ENCODE peak calls at places on chromosome 4, in nine cellular contexts. One of them, this sample, is unnamed.

GRCh38 chr4:138367942-138368341 is 125.8 kb upstream of the SLC7A11 start:
- DNase-seq in PC-3: no peak
- DNase-seq in astrocyte of the spinal cord: no peak
- DNase-seq in HL-60: no peak
- DNase-seq in right lobe of liver: no peak
- DNase-seq in NB4: no peak
- DNase-seq in upper lobe of left lung: no peak
- DNase-seq in GM23338: no peak
- DNase-seq in kidney epithelial cell: no peak
- DNase-seq in this sample: no peak

GRCh38 chr4:158825443-158826036 is 56.7 kb downstream of the FNIP2 start:
- DNase-seq in NB4: no peak
- DNase-seq in right lobe of liver: no peak
- DNase-seq in HL-60: no peak
- DNase-seq in GM23338: no peak
- DNase-seq in kidney epithelial cell: no peak
- DNase-seq in upper lobe of left lung: no peak
- DNase-seq in PC-3: no peak
- DNase-seq in astrocyte of the spinal cord: no peak
- DNase-seq in this sample: no peak

GRCh38 chr4:112416464-112416863 is 99.5 kb downstream of the NEUROG2 start:
- DNase-seq in HL-60: no peak
- DNase-seq in NB4: no peak
- DNase-seq in kidney epithelial cell: no peak
- DNase-seq in upper lobe of left lung: no peak
- DNase-seq in PC-3: peak
- DNase-seq in astrocyte of the spinal cord: no peak
- DNase-seq in GM23338: no peak
- DNase-seq in right lobe of liver: no peak
- DNase-seq in this sample: no peak

GRCh38 chr4:121155893-121156292 is 8.2 kb downstream of the TNIP3 start:
- DNase-seq in upper lobe of left lung: no peak
- DNase-seq in kidney epithelial cell: peak
- DNase-seq in GM23338: no peak
- DNase-seq in NB4: peak
- DNase-seq in right lobe of liver: no peak
- DNase-seq in astrocyte of the spinal cord: peak
- DNase-seq in PC-3: peak
- DNase-seq in HL-60: no peak
- DNase-seq in this sample: no peak

GRCh38 chr4:148164529-148164928 is 277.7 kb downstream of the NR3C2 start:
- DNase-seq in HL-60: no peak
- DNase-seq in PC-3: no peak
- DNase-seq in upper lobe of left lung: no peak
- DNase-seq in kidney epithelial cell: no peak
- DNase-seq in NB4: no peak
- DNase-seq in astrocyte of the spinal cord: no peak
- DNase-seq in GM23338: no peak
- DNase-seq in right lobe of liver: no peak
- DNase-seq in this sample: no peak

GRCh38 chr4:1554246-1554875 is 129.8 kb downstream of the FAM53A start:
- DNase-seq in NB4: no peak
- DNase-seq in HL-60: no peak
- DNase-seq in right lobe of liver: no peak
- DNase-seq in kidney epithelial cell: no peak
- DNase-seq in PC-3: no peak
- DNase-seq in upper lobe of left lung: peak
- DNase-seq in astrocyte of the spinal cord: no peak
- DNase-seq in GM23338: no peak
- DNase-seq in this sample: no peak

GRCh38 chr4:20078644-20079043 is 173.1 kb upstream of the SLIT2 start:
- DNase-seq in astrocyte of the spinal cord: no peak
- DNase-seq in GM23338: peak
- DNase-seq in PC-3: no peak
- DNase-seq in upper lobe of left lung: no peak
- DNase-seq in NB4: no peak
- DNase-seq in kidney epithelial cell: no peak
- DNase-seq in HL-60: no peak
- DNase-seq in right lobe of liver: no peak
- DNase-seq in this sample: no peak

GRCh38 chr4:106297636-106298035 is 18.4 kb downstream of the TBCK start:
- DNase-seq in NB4: no peak
- DNase-seq in HL-60: no peak
- DNase-seq in right lobe of liver: no peak
- DNase-seq in kidney epithelial cell: no peak
- DNase-seq in astrocyte of the spinal cord: no peak
- DNase-seq in GM23338: no peak
- DNase-seq in upper lobe of left lung: no peak
- DNase-seq in PC-3: no peak
- DNase-seq in this sample: no peak

GRCh38 chr4:1201851-1202525 is 29.6 kb upstream of the SPON2 start:
- DNase-seq in astrocyte of the spinal cord: peak
- DNase-seq in PC-3: no peak
- DNase-seq in GM23338: no peak
- DNase-seq in HL-60: peak
- DNase-seq in right lobe of liver: peak
- DNase-seq in kidney epithelial cell: no peak
- DNase-seq in upper lobe of left lung: no peak
- DNase-seq in NB4: peak
- DNase-seq in this sample: peak

GRCh38 chr4:140099993-140100392 is 54.0 kb downstream of the MAML3 start:
- DNase-seq in HL-60: peak
- DNase-seq in upper lobe of left lung: no peak
- DNase-seq in PC-3: peak
- DNase-seq in GM23338: no peak
- DNase-seq in astrocyte of the spinal cord: no peak
- DNase-seq in NB4: peak
- DNase-seq in kidney epithelial cell: no peak
- DNase-seq in right lobe of liver: no peak
- DNase-seq in this sample: no peak

GRCh38 chr4:152591361-152591760 is 55.5 kb upstream of the FBXW7 start:
- DNase-seq in upper lobe of left lung: peak
- DNase-seq in astrocyte of the spinal cord: peak
- DNase-seq in kidney epithelial cell: no peak
- DNase-seq in right lobe of liver: no peak
- DNase-seq in NB4: no peak
- DNase-seq in GM23338: peak
- DNase-seq in PC-3: no peak
- DNase-seq in HL-60: no peak
- DNase-seq in this sample: no peak

GRCh38 chr4:38989487-38989886 is 42.7 kb downstream of the TMEM156 start:
- DNase-seq in GM23338: no peak
- DNase-seq in HL-60: no peak
- DNase-seq in astrocyte of the spinal cord: no peak
- DNase-seq in upper lobe of left lung: no peak
- DNase-seq in NB4: peak
- DNase-seq in PC-3: peak
- DNase-seq in kidney epithelial cell: no peak
- DNase-seq in right lobe of liver: no peak
- DNase-seq in this sample: no peak

GRCh38 chr4:11720292-11720691 is 291.6 kb upstream of the HS3ST1 start:
- DNase-seq in astrocyte of the spinal cord: peak
- DNase-seq in PC-3: peak
- DNase-seq in GM23338: peak
- DNase-seq in NB4: peak
- DNase-seq in upper lobe of left lung: no peak
- DNase-seq in HL-60: no peak
- DNase-seq in right lobe of liver: no peak
- DNase-seq in kidney epithelial cell: no peak
- DNase-seq in this sample: peak

GRCh38 chr4:188002346-188002745 is 6.8 kb downstream of the ZFP42 start:
- DNase-seq in HL-60: no peak
- DNase-seq in GM23338: no peak
- DNase-seq in kidney epithelial cell: no peak
- DNase-seq in astrocyte of the spinal cord: no peak
- DNase-seq in PC-3: peak
- DNase-seq in upper lobe of left lung: no peak
- DNase-seq in NB4: no peak
- DNase-seq in right lobe of liver: no peak
- DNase-seq in this sample: no peak

GRCh38 chr4:40316333-40316781 is 18.8 kb upstream of the CHRNA9 start:
- DNase-seq in right lobe of liver: no peak
- DNase-seq in NB4: peak
- DNase-seq in kidney epithelial cell: peak
- DNase-seq in GM23338: no peak
- DNase-seq in HL-60: no peak
- DNase-seq in astrocyte of the spinal cord: peak
- DNase-seq in upper lobe of left lung: no peak
- DNase-seq in PC-3: peak
- DNase-seq in this sample: peak
- H3K4me3 ChIP-seq in right lobe of liver: no peak
- H3K4me3 ChIP-seq in NB4: peak
- H3K4me3 ChIP-seq in kidney epithelial cell: no peak
- H3K4me3 ChIP-seq in GM23338: no peak
- H3K4me3 ChIP-seq in HL-60: no peak
- H3K4me3 ChIP-seq in astrocyte of the spinal cord: peak
- H3K4me3 ChIP-seq in upper lobe of left lung: no peak
- H3K4me3 ChIP-seq in PC-3: peak
- H3K4me3 ChIP-seq in this sample: peak

GRCh38 chr4:84841435-84841834 is 125.1 kb downstream of the WDFY3 start:
- DNase-seq in kidney epithelial cell: no peak
- DNase-seq in PC-3: peak
- DNase-seq in HL-60: no peak
- DNase-seq in upper lobe of left lung: no peak
- DNase-seq in astrocyte of the spinal cord: no peak
- DNase-seq in right lobe of liver: no peak
- DNase-seq in NB4: no peak
- DNase-seq in GM23338: no peak
- DNase-seq in this sample: no peak
- TF ChIP-seq CTCF in kidney epithelial cell: no peak
- TF ChIP-seq CTCF in PC-3: no peak
- TF ChIP-seq CTCF in HL-60: no peak
- TF ChIP-seq CTCF in upper lobe of left lung: no peak
- TF ChIP-seq CTCF in astrocyte of the spinal cord: no peak
- TF ChIP-seq CTCF in right lobe of liver: no peak
- TF ChIP-seq CTCF in NB4: no peak
- TF ChIP-seq CTCF in GM23338: no peak
- TF ChIP-seq CTCF in this sample: no peak

GRCh38 chr4:8404791-8405515 is 35.6 kb downstream of the ACOX3 start:
- DNase-seq in PC-3: no peak
- DNase-seq in NB4: no peak
- DNase-seq in HL-60: no peak
- DNase-seq in GM23338: no peak
- DNase-seq in upper lobe of left lung: no peak
- DNase-seq in kidney epithelial cell: no peak
- DNase-seq in right lobe of liver: no peak
- DNase-seq in astrocyte of the spinal cord: no peak
- DNase-seq in this sample: no peak

GRCh38 chr4:8405516-8405875 is 35.0 kb downstream of the ACOX3 start:
- DNase-seq in upper lobe of left lung: no peak
- DNase-seq in GM23338: no peak
- DNase-seq in HL-60: no peak
- DNase-seq in NB4: no peak
- DNase-seq in right lobe of liver: no peak
- DNase-seq in kidney epithelial cell: no peak
- DNase-seq in astrocyte of the spinal cord: no peak
- DNase-seq in PC-3: no peak
- DNase-seq in this sample: no peak

GRCh38 chr4:8402640-8403039 is 37.9 kb downstream of the ACOX3 start:
- DNase-seq in kidney epithelial cell: no peak
- DNase-seq in upper lobe of left lung: no peak
- DNase-seq in PC-3: no peak
- DNase-seq in astrocyte of the spinal cord: no peak
- DNase-seq in GM23338: no peak
- DNase-seq in HL-60: peak
- DNase-seq in right lobe of liver: no peak
- DNase-seq in NB4: peak
- DNase-seq in this sample: no peak

GRCh38 chr4:8403173-8403753 is 37.3 kb downstream of the ACOX3 start:
- DNase-seq in right lobe of liver: peak
- DNase-seq in GM23338: peak
- DNase-seq in kidney epithelial cell: no peak
- DNase-seq in PC-3: peak
- DNase-seq in NB4: peak
- DNase-seq in upper lobe of left lung: peak
- DNase-seq in astrocyte of the spinal cord: peak
- DNase-seq in HL-60: peak
- DNase-seq in this sample: peak

GRCh38 chr4:8403981-8404380 is 36.5 kb downstream of the ACOX3 start:
- DNase-seq in PC-3: no peak
- DNase-seq in kidney epithelial cell: no peak
- DNase-seq in right lobe of liver: no peak
- DNase-seq in upper lobe of left lung: no peak
- DNase-seq in HL-60: no peak
- DNase-seq in NB4: no peak
- DNase-seq in GM23338: no peak
- DNase-seq in astrocyte of the spinal cord: no peak
- DNase-seq in this sample: no peak
- H3K4me3 ChIP-seq in PC-3: no peak
- H3K4me3 ChIP-seq in kidney epithelial cell: no peak
- H3K4me3 ChIP-seq in right lobe of liver: no peak
- H3K4me3 ChIP-seq in upper lobe of left lung: no peak
- H3K4me3 ChIP-seq in HL-60: no peak
- H3K4me3 ChIP-seq in NB4: no peak
- H3K4me3 ChIP-seq in GM23338: no peak
- H3K4me3 ChIP-seq in astrocyte of the spinal cord: no peak
- H3K4me3 ChIP-seq in this sample: no peak

DNA sequence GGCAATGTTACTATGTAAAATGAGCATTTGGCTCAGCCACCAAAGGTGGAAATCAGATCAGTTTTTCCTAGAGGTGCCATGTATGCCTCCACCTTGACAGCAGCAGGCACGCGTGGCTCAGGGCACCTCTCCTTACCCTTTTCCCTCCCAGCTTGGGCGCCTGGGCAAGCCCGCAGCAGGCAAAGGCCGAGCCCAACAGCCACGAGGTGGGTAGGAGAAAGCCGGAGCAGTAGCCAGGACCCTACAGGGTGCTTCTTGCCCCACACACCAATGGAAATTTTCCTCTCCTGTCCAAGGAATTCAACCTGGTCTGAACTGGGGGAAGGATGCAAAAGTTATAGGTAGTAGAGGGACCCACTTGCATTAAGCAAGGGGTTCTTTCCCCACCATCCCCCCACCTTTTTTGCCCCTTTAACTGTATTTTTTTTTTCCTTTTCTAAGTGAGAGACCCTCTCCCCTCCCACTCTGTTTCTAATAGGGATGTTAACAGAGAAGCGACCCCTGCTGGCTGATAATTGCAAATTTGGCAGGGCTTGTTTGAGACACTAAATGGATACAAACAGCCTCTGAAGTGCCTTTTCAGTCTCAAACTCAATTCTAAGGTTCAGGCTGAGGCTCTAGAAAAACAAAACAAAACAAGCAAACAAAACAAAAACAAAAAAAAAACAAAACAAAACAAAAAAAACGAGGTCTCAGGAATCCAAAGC is 895.1 kb downstream of the PCDH18 start:
- DNase-seq in astrocyte of the spinal cord: peak
- DNase-seq in upper lobe of left lung: peak
- DNase-seq in NB4: peak
- DNase-seq in GM23338: peak
- DNase-seq in HL-60: no peak
- DNase-seq in kidney epithelial cell: no peak
- DNase-seq in PC-3: peak
- DNase-seq in right lobe of liver: no peak
- DNase-seq in this sample: peak
- TF ChIP-seq CTCF in astrocyte of the spinal cord: peak
- TF ChIP-seq CTCF in upper lobe of left lung: no peak
- TF ChIP-seq CTCF in NB4: peak
- TF ChIP-seq CTCF in GM23338: peak
- TF ChIP-seq CTCF in HL-60: peak
- TF ChIP-seq CTCF in kidney epithelial cell: peak
- TF ChIP-seq CTCF in PC-3: peak
- TF ChIP-seq CTCF in right lobe of liver: peak
- TF ChIP-seq CTCF in this sample: peak

This sample was measured in GM12865.